ENCODE peak calls at places on chromosome 10, in six cellular contexts. G is IMR-90; U is PC-3; Y is H1; K is CD8-positive, alpha-beta T cell; M is psoas muscle. C is an unnamed sample. For H3K9me3 and H3K4me1, the result is how much of the 10 kb centered on the place peaks cover.

GRCh38 chr10:64881257-64881656 is 1360.1 kb downstream of the REEP3 start:
- DNase-seq in G (no peak), U (no peak), Y (no peak), K (no peak), M (no peak), C (no peak)

GRCh38 chr10:14476641-14477407 is 146.1 kb upstream of the FRMD4A start:
- DNase-seq in G (peak), U (peak), Y (no peak), K (no peak), M (no peak), C (no peak)

GRCh38 chr10:72730462-72730861 is 38.5 kb downstream of the MCU start:
- DNase-seq in G (peak), U (no peak), Y (no peak), K (no peak), M (no peak), C (no peak)

GRCh38 chr10:14365231-14365744 is 34.6 kb upstream of the FRMD4A start:
- DNase-seq in G (peak), U (no peak), Y (no peak), K (no peak), M (no peak), C (no peak)

GRCh38 chr10:31584098-31584631 is 265.1 kb downstream of the ZEB1 start:
- DNase-seq in G (no peak), U (no peak), Y (no peak), K (no peak), M (no peak), C (no peak)

GRCh38 chr10:5198386-5198785 is 1.7 kb downstream of the AKR1C4 start:
- DNase-seq in G (peak), U (no peak), Y (no peak), K (no peak), M (no peak), C (no peak)

GRCh38 chr10:51397695-51398094 is 301.7 kb downstream of the CSTF2T start:
- DNase-seq in G (peak), U (peak), Y (no peak), K (no peak), M (peak), C (no peak)

GRCh38 chr10:75681334-75681733 is 249.9 kb downstream of the LRMDA start:
- DNase-seq in G (no peak), U (no peak), Y (no peak), K (no peak), M (no peak), C (no peak)

GRCh38 chr10:3716093-3716492 is 68.9 kb downstream of the KLF6 start:
- DNase-seq in G (peak), U (peak), Y (no peak), K (no peak), M (no peak), C (no peak)

GRCh38 chr10:23111679-23112286 is 16.4 kb downstream of the MSRB2 start:
- DNase-seq in G (no peak), U (no peak), Y (no peak), K (no peak), M (no peak), C (no peak)
- H3K9me3 ChIP-seq in G (under half), U (under half), Y (under half), K (under half), M (under half), C (under half)

GRCh38 chr10:33657154-33657900 is 322.9 kb upstream of the NRP1 start:
- DNase-seq in G (peak), U (peak), Y (no peak), K (no peak), M (no peak), C (no peak)
- H3K27ac ChIP-seq in G (no peak), U (peak), Y (no peak), K (no peak), M (no peak), C (no peak)

GRCh38 chr10:124699471-124700292 is 44.5 kb downstream of the FAM53B start:
- DNase-seq in G (no peak), U (no peak), Y (no peak), K (no peak), M (peak), C (no peak)

GRCh38 chr10:124701881-124702656 is 42.1 kb downstream of the FAM53B start:
- DNase-seq in G (peak), U (no peak), Y (no peak), K (no peak), M (peak), C (no peak)

GRCh38 chr10:124700293-124701037 is 43.7 kb downstream of the FAM53B start:
- DNase-seq in G (no peak), U (no peak), Y (no peak), K (no peak), M (no peak), C (no peak)

GRCh38 chr10:124701038-124701365 is 43.2 kb downstream of the FAM53B start:
- DNase-seq in G (no peak), U (no peak), Y (no peak), K (no peak), M (no peak), C (no peak)

DNA sequence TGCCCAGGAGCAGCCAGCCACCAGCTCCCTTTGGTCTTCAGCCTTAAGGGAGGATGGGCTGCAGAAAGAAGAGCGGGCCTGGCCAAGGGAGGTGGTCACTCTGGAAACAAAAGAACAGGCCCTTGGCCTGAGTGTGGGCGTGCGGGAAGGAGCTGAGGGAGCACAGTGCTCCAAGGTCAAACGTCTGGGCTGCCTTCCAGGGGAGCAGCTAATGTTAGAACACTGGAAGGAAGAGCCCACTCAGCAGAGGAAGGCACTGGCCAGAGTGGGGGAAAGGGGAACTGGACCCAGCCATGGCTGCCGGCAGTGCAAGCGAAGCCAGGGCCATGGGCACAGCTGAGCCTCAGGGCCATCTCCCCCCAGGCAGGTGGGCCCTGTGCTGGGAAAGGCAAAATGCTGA is 42.7 kb downstream of the FAM53B start:
- DNase-seq in G (peak), U (no peak), Y (no peak), K (no peak), M (peak), C (no peak)
- H3K4me1 ChIP-seq in G (under half), U (under half), Y (under half), K (half or more), M (half or more), C (under half)

GRCh38 chr10:116673866-116674265 is 53.1 kb downstream of the PNLIPRP2 start:
- DNase-seq in G (no peak), U (no peak), Y (no peak), K (no peak), M (no peak), C (no peak)
- H3K9me3 ChIP-seq in G (under half), U (under half), Y (under half), K (under half), M (under half), C (under half)

DNA sequence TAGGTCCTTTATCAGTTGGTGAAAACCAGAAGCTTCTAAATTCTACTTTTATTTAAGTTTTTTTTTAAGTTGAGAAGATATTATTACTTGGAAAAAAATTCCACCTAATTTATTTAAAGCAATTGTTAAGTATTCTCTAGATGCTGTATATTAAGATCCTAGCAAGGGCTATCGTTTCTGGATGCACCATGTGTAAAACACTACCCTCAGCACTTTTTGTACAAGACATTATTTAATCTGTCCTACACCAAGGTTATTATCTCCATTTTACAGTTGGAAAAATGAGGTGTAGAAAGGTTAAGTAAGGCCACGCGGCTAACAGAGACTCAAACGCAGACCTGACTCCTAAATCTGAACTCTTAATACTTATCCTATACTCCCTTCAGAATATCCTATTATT is 19.8 kb downstream of the RAB11FIP2 start:
- DNase-seq in G (no peak), U (no peak), Y (no peak), K (no peak), M (no peak), C (no peak)
- H3K27ac ChIP-seq in G (no peak), U (no peak), Y (no peak), K (no peak), M (no peak), C (no peak)

GRCh38 chr10:95503012-95503411 is 58.2 kb downstream of the SORBS1 start:
- DNase-seq in G (no peak), U (no peak), Y (no peak), K (no peak), M (no peak), C (no peak)

GRCh38 chr10:95503526-95503925 is 57.6 kb downstream of the SORBS1 start:
- DNase-seq in G (no peak), U (no peak), Y (no peak), K (no peak), M (no peak), C (no peak)

GRCh38 chr10:95505641-95506040 is 55.5 kb downstream of the SORBS1 start:
- DNase-seq in G (no peak), U (no peak), Y (no peak), K (no peak), M (no peak), C (no peak)

GRCh38 chr10:95505084-95505610 is 56.0 kb downstream of the SORBS1 start:
- DNase-seq in G (no peak), U (no peak), Y (no peak), K (no peak), M (no peak), C (no peak)

DNA sequence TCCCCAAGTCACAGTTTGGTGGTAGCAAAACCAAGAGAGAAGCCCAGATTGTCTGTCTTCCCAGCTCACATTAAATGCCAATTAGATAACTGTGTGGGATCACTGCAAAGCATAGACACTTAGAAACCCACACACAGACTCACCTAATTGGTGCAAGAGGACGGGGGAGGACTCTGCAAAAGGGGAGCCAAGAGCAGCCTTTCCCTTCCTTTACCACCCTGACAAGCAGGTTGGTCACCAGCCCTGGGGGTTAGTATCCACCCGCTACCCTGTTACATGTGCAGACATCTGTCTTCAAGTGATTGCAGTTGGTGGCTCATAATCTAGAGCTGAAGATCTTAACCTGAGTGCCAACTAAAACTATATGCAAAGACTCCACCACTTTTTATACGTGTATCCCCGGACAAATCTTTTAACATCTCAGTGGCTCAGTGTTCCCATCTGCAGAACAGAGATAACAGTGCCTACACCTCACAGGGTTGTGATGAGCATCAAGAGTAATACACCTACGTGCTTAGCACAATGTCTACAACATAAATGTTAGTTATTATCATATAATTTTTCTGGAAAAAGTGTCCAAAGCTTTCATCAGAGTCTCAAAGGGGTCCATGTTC is 56.9 kb downstream of the SORBS1 start:
- DNase-seq in G (no peak), U (no peak), Y (no peak), K (no peak), M (no peak), C (no peak)
- H3K4me1 ChIP-seq in G (under half), U (under half), Y (under half), K (under half), M (half or more), C (under half)

GRCh38 chr10:109115179-109115578 is 808.1 kb downstream of the XPNPEP1 start:
- DNase-seq in G (no peak), U (no peak), Y (no peak), K (no peak), M (no peak), C (no peak)
- H3K9me3 ChIP-seq in G (under half), U (under half), Y (under half), K (under half), M (under half), C (under half)

DNA sequence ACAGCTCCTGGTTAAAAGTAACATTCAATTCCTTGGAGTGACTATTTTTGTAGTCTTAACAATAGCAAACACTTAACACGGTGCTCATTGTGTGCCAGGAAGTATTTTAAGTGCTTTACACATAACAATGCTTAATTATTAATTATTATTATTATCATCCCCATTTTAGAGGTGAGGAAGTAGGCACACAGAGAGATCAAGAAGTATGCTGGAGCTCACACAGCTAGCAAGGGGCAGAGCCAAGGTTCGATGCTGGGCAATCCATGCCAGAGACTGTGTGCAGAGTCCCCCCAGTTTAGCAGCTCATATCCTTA is 48.2 kb upstream of the SMNDC1 start:
- DNase-seq in G (no peak), U (no peak), Y (no peak), K (no peak), M (no peak), C (no peak)
- H3K27ac ChIP-seq in G (peak), U (peak), Y (no peak), K (no peak), M (no peak), C (peak)

DNA sequence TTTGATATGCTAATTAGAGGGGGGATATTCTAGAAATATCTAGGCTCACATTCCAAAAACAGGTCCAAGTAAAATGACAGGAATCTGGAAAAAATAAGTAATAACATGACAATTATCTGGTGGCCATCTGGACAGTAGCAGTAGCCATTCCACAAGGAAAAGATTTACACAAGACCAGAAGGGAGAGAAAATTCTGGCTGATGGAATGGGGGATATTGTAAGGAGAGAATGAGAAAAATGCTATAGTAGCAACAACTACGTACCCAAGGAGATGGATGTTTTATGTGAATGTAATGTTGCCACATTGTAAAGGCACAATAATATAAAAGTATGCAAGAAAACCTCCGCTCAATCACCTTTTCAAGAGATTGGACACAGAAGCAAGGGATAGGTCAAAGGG is 5.4 kb downstream of the MYOF start:
- DNase-seq in G (no peak), U (no peak), Y (no peak), K (no peak), M (no peak), C (no peak)
- H3K4me1 ChIP-seq in G (under half), U (half or more), Y (under half), K (under half), M (under half), C (under half)

DNA sequence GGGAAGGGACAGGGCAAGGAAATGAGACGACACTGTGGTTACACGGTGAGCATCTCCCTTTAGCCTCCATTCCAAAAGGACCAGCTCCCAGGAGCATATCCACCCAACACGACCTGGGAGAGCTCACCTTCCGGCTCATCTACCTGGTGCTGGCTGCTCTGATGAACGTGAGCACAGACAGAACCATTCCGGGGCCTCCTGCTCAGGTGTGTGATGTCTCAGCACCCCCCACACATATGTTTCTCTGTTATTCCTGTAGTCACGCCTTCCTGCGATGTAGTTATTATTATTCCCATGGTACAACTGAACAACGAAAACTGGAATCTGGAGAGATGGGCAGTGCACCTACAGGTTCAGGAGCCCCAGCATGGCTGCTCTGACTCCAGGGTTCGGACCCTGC is 20.5 kb upstream of the GPR26 start:
- DNase-seq in G (no peak), U (no peak), Y (no peak), K (no peak), M (no peak), C (no peak)
- H3K9me3 ChIP-seq in G (under half), U (under half), Y (under half), K (under half), M (under half), C (under half)